ENCODE peak calls at places on chromosomes 13 and 19, in eight cellular contexts. One of them, this sample, is unnamed.

GRCh38 chr19:28329429-28329828 is 883.5 kb downstream of the UQCRFS1 start:
- DNase-seq in SJCRH30: no peak
- DNase-seq in suprapubic skin: no peak
- DNase-seq in neuronal stem cell: no peak
- DNase-seq in upper lobe of right lung: no peak
- DNase-seq in right atrium auricular region: no peak
- DNase-seq in GM23248: no peak
- DNase-seq in CD8-positive, alpha-beta T cell: no peak
- DNase-seq in this sample: no peak

GRCh38 chr19:48959341-48960239 is 4.9 kb downstream of the BAX start:
- DNase-seq in neuronal stem cell: no peak
- DNase-seq in suprapubic skin: no peak
- DNase-seq in GM23248: no peak
- DNase-seq in right atrium auricular region: no peak
- DNase-seq in CD8-positive, alpha-beta T cell: no peak
- DNase-seq in upper lobe of right lung: no peak
- DNase-seq in SJCRH30: no peak
- DNase-seq in this sample: no peak

GRCh38 chr13:95256086-95256485 is 45.2 kb downstream of the ABCC4 start:
- DNase-seq in neuronal stem cell: no peak
- DNase-seq in SJCRH30: peak; percentile 57
- DNase-seq in suprapubic skin: no peak
- DNase-seq in CD8-positive, alpha-beta T cell: no peak
- DNase-seq in right atrium auricular region: no peak
- DNase-seq in upper lobe of right lung: no peak
- DNase-seq in GM23248: peak; percentile 92
- DNase-seq in this sample: no peak

GRCh38 chr13:21427741-21428140 is 31.4 kb downstream of the ZDHHC20 start:
- DNase-seq in GM23248: no peak
- DNase-seq in SJCRH30: no peak
- DNase-seq in suprapubic skin: no peak
- DNase-seq in CD8-positive, alpha-beta T cell: no peak
- DNase-seq in upper lobe of right lung: no peak
- DNase-seq in right atrium auricular region: no peak
- DNase-seq in neuronal stem cell: no peak
- DNase-seq in this sample: no peak

GRCh38 chr19:2428027-2428690 is 773 bp upstream of the TIMM13 start:
- DNase-seq in suprapubic skin: no peak
- DNase-seq in upper lobe of right lung: peak; percentile 67
- DNase-seq in SJCRH30: peak; percentile 23
- DNase-seq in right atrium auricular region: no peak
- DNase-seq in CD8-positive, alpha-beta T cell: no peak
- DNase-seq in GM23248: peak; percentile 72
- DNase-seq in neuronal stem cell: no peak
- DNase-seq in this sample: peak; percentile 53

GRCh38 chr13:46288570-46289259 is 77.0 kb downstream of the LRRC63 start:
- DNase-seq in CD8-positive, alpha-beta T cell: no peak
- DNase-seq in right atrium auricular region: no peak
- DNase-seq in suprapubic skin: no peak
- DNase-seq in neuronal stem cell: peak; percentile 24
- DNase-seq in SJCRH30: peak; percentile 56
- DNase-seq in upper lobe of right lung: no peak
- DNase-seq in GM23248: peak; percentile 62
- DNase-seq in this sample: no peak

GRCh38 chr13:70729369-70729768 is 621.1 kb upstream of the KLHL1 start:
- DNase-seq in right atrium auricular region: no peak
- DNase-seq in SJCRH30: no peak
- DNase-seq in neuronal stem cell: no peak
- DNase-seq in CD8-positive, alpha-beta T cell: no peak
- DNase-seq in upper lobe of right lung: no peak
- DNase-seq in suprapubic skin: no peak
- DNase-seq in GM23248: no peak
- DNase-seq in this sample: no peak

GRCh38 chr13:51181752-51182383 is 40.3 kb upstream of the FAM124A start:
- DNase-seq in GM23248: no peak
- DNase-seq in CD8-positive, alpha-beta T cell: no peak
- DNase-seq in SJCRH30: no peak
- DNase-seq in upper lobe of right lung: no peak
- DNase-seq in right atrium auricular region: no peak
- DNase-seq in neuronal stem cell: no peak
- DNase-seq in suprapubic skin: no peak
- DNase-seq in this sample: no peak

GRCh38 chr13:113121928-113122420 is 625 bp upstream of the F10 start:
- DNase-seq in GM23248: no peak
- DNase-seq in right atrium auricular region: no peak
- DNase-seq in upper lobe of right lung: no peak
- DNase-seq in CD8-positive, alpha-beta T cell: no peak
- DNase-seq in suprapubic skin: no peak
- DNase-seq in neuronal stem cell: no peak
- DNase-seq in SJCRH30: no peak
- DNase-seq in this sample: peak; percentile 9

DNA sequence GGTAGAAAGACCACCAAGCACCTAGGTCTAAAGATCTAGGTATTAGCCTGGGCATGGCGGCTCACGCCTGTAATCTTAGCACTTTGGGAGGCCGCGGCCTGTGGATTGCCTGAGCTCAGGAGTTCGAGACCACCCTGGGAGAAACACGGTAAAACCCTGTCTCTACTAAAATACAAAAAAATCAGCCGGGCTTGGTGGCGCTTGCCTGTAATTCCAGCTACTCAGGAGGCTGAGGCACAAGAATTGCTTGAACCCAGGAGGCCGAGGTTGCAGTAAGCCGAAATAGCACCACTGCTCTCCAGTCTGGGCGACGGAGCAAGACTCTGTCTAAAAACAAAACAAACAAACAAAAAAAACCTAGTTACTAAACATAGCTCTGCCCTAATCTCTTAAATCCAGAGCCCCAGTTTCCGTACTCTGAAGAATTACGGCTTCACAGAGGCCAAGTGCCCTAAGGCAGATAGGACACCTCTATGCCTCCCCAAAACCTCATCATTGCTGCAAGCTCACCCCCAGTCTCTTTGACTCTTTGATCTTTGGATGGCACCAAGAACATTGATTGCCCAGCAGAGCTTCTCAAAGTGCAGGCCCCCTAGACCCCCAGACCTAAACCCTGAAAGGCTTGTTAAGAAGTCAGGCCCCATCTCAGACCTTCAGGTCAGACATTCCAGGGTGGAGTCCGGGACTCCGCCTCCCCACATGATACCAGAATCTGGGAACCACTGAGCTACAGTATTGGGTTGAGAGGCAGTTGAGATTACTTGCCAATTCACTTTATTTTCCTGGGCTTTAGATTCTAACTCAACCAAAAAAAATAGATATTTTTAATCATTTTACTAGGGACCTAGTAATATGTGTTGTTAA is 2.8 kb downstream of the COL4A2 start:
- DNase-seq in right atrium auricular region: peak; percentile 47
- DNase-seq in GM23248: no peak
- DNase-seq in suprapubic skin: no peak
- DNase-seq in SJCRH30: no peak
- DNase-seq in CD8-positive, alpha-beta T cell: no peak
- DNase-seq in upper lobe of right lung: no peak
- DNase-seq in neuronal stem cell: no peak
- DNase-seq in this sample: peak; percentile 3
- H3K4me3 ChIP-seq in right atrium auricular region: peak overlapping the region; percentile 96
- H3K4me3 ChIP-seq in GM23248: no peak overlapping the region
- H3K4me3 ChIP-seq in suprapubic skin: peak overlapping the region; percentile 72
- H3K4me3 ChIP-seq in SJCRH30: no peak overlapping the region
- H3K4me3 ChIP-seq in CD8-positive, alpha-beta T cell: no peak overlapping the region
- H3K4me3 ChIP-seq in upper lobe of right lung: peak overlapping the region; percentile 71
- H3K4me3 ChIP-seq in neuronal stem cell: no peak overlapping the region
- H3K4me3 ChIP-seq in this sample: no peak overlapping the region

GRCh38 chr13:25180795-25181537 is 8.9 kb upstream of the AMER2 start:
- DNase-seq in SJCRH30: peak; percentile 56
- DNase-seq in CD8-positive, alpha-beta T cell: no peak
- DNase-seq in neuronal stem cell: no peak
- DNase-seq in GM23248: no peak
- DNase-seq in suprapubic skin: no peak
- DNase-seq in right atrium auricular region: no peak
- DNase-seq in upper lobe of right lung: no peak
- DNase-seq in this sample: peak; percentile 97
- H3K27ac ChIP-seq in SJCRH30: no peak overlapping the region
- H3K27ac ChIP-seq in CD8-positive, alpha-beta T cell: no peak overlapping the region
- H3K27ac ChIP-seq in neuronal stem cell: no peak overlapping the region
- H3K27ac ChIP-seq in GM23248: no peak overlapping the region
- H3K27ac ChIP-seq in suprapubic skin: no peak overlapping the region
- H3K27ac ChIP-seq in right atrium auricular region: no peak overlapping the region
- H3K27ac ChIP-seq in upper lobe of right lung: no peak overlapping the region
- H3K27ac ChIP-seq in this sample: peak overlapping the region; percentile 95

GRCh38 chr13:23901365-23901764 is 4.1 kb upstream of the C1QTNF9B start:
- DNase-seq in GM23248: peak; percentile 53
- DNase-seq in suprapubic skin: no peak
- DNase-seq in neuronal stem cell: no peak
- DNase-seq in CD8-positive, alpha-beta T cell: no peak
- DNase-seq in upper lobe of right lung: no peak
- DNase-seq in right atrium auricular region: no peak
- DNase-seq in SJCRH30: no peak
- DNase-seq in this sample: no peak
- H3K27me3 ChIP-seq in GM23248: no peaks in the 10 kb centered on the region
- H3K27me3 ChIP-seq in suprapubic skin: peaks cover 25% of the 10 kb centered on the region
- H3K27me3 ChIP-seq in neuronal stem cell: no peaks in the 10 kb centered on the region
- H3K27me3 ChIP-seq in CD8-positive, alpha-beta T cell: peaks cover 8% of the 10 kb centered on the region
- H3K27me3 ChIP-seq in upper lobe of right lung: peaks cover 26% of the 10 kb centered on the region
- H3K27me3 ChIP-seq in right atrium auricular region: peaks cover 2% of the 10 kb centered on the region
- H3K27me3 ChIP-seq in SJCRH30: no peaks in the 10 kb centered on the region
- H3K27me3 ChIP-seq in this sample: no peaks in the 10 kb centered on the region

GRCh38 chr13:44317752-44318550 is 55.7 kb upstream of the SERP2 start:
- DNase-seq in SJCRH30: peak; percentile 74
- DNase-seq in GM23248: peak; percentile 69
- DNase-seq in neuronal stem cell: no peak
- DNase-seq in right atrium auricular region: no peak
- DNase-seq in suprapubic skin: no peak
- DNase-seq in CD8-positive, alpha-beta T cell: no peak
- DNase-seq in upper lobe of right lung: no peak
- DNase-seq in this sample: no peak
- H3K4me3 ChIP-seq in SJCRH30: no peak overlapping the region
- H3K4me3 ChIP-seq in GM23248: peak overlapping the region; percentile 56
- H3K4me3 ChIP-seq in neuronal stem cell: no peak overlapping the region
- H3K4me3 ChIP-seq in right atrium auricular region: no peak overlapping the region
- H3K4me3 ChIP-seq in suprapubic skin: no peak overlapping the region
- H3K4me3 ChIP-seq in CD8-positive, alpha-beta T cell: no peak overlapping the region
- H3K4me3 ChIP-seq in upper lobe of right lung: no peak overlapping the region
- H3K4me3 ChIP-seq in this sample: no peak overlapping the region

GRCh38 chr19:6023085-6023682 is 45.2 kb upstream of the RANBP3 start:
- DNase-seq in CD8-positive, alpha-beta T cell: no peak
- DNase-seq in upper lobe of right lung: no peak
- DNase-seq in neuronal stem cell: no peak
- DNase-seq in SJCRH30: no peak
- DNase-seq in suprapubic skin: no peak
- DNase-seq in GM23248: peak; percentile 85
- DNase-seq in right atrium auricular region: no peak
- DNase-seq in this sample: no peak
- H3K27ac ChIP-seq in CD8-positive, alpha-beta T cell: no peak overlapping the region
- H3K27ac ChIP-seq in upper lobe of right lung: peak overlapping the region; percentile 58
- H3K27ac ChIP-seq in neuronal stem cell: no peak overlapping the region
- H3K27ac ChIP-seq in SJCRH30: no peak overlapping the region
- H3K27ac ChIP-seq in suprapubic skin: no peak overlapping the region
- H3K27ac ChIP-seq in GM23248: peak overlapping the region; percentile 69
- H3K27ac ChIP-seq in right atrium auricular region: no peak overlapping the region
- H3K27ac ChIP-seq in this sample: no peak overlapping the region

GRCh38 chr19:18796239-18796638 is 5.1 kb upstream of the COMP start:
- DNase-seq in SJCRH30: no peak
- DNase-seq in neuronal stem cell: no peak
- DNase-seq in right atrium auricular region: no peak
- DNase-seq in suprapubic skin: no peak
- DNase-seq in GM23248: peak; percentile 57
- DNase-seq in CD8-positive, alpha-beta T cell: no peak
- DNase-seq in upper lobe of right lung: no peak
- DNase-seq in this sample: no peak

GRCh38 chr19:18800636-18801035 is 9.5 kb upstream of the COMP start:
- DNase-seq in SJCRH30: no peak
- DNase-seq in right atrium auricular region: no peak
- DNase-seq in neuronal stem cell: no peak
- DNase-seq in CD8-positive, alpha-beta T cell: no peak
- DNase-seq in upper lobe of right lung: no peak
- DNase-seq in suprapubic skin: no peak
- DNase-seq in GM23248: no peak
- DNase-seq in this sample: no peak

GRCh38 chr19:18800079-18800478 is 9.0 kb upstream of the COMP start:
- DNase-seq in right atrium auricular region: no peak
- DNase-seq in CD8-positive, alpha-beta T cell: no peak
- DNase-seq in GM23248: no peak
- DNase-seq in suprapubic skin: no peak
- DNase-seq in neuronal stem cell: no peak
- DNase-seq in upper lobe of right lung: no peak
- DNase-seq in SJCRH30: no peak
- DNase-seq in this sample: no peak

GRCh38 chr19:18799389-18799970 is 8.4 kb upstream of the COMP start:
- DNase-seq in upper lobe of right lung: no peak
- DNase-seq in GM23248: no peak
- DNase-seq in CD8-positive, alpha-beta T cell: no peak
- DNase-seq in suprapubic skin: no peak
- DNase-seq in SJCRH30: no peak
- DNase-seq in neuronal stem cell: no peak
- DNase-seq in right atrium auricular region: no peak
- DNase-seq in this sample: no peak

GRCh38 chr19:18798384-18799352 is 7.6 kb upstream of the COMP start:
- DNase-seq in right atrium auricular region: no peak
- DNase-seq in SJCRH30: no peak
- DNase-seq in suprapubic skin: no peak
- DNase-seq in neuronal stem cell: no peak
- DNase-seq in upper lobe of right lung: no peak
- DNase-seq in GM23248: no peak
- DNase-seq in CD8-positive, alpha-beta T cell: no peak
- DNase-seq in this sample: no peak
- H3K27me3 ChIP-seq in right atrium auricular region: no peaks in the 10 kb centered on the region
- H3K27me3 ChIP-seq in SJCRH30: peaks cover 13% of the 10 kb centered on the region
- H3K27me3 ChIP-seq in suprapubic skin: peaks cover 44% of the 10 kb centered on the region
- H3K27me3 ChIP-seq in neuronal stem cell: peaks cover 27% of the 10 kb centered on the region
- H3K27me3 ChIP-seq in upper lobe of right lung: peaks cover 41% of the 10 kb centered on the region
- H3K27me3 ChIP-seq in GM23248: no peaks in the 10 kb centered on the region
- H3K27me3 ChIP-seq in CD8-positive, alpha-beta T cell: no peaks in the 10 kb centered on the region
- H3K27me3 ChIP-seq in this sample: peaks cover 6% of the 10 kb centered on the region

DNA sequence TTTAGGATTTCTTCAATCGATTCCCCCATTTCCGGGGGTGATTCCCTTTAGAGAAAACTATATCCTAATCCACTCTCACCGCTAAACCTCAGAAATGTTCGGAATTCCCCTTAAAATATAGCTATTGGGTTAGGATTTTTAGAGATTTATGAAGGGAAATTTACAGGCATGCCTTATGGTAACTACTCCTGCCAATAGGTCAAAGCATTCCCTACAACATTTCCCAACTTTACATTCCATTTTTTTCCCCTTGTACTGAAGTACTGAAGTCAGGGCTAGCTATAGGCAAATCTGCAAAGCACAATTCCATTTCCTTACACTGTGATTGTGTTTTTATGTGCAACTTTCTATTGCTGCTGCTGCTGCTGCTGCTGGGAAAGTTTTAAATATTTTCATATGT is 2.1 kb downstream of the EDNRB start:
- DNase-seq in neuronal stem cell: no peak
- DNase-seq in CD8-positive, alpha-beta T cell: no peak
- DNase-seq in upper lobe of right lung: no peak
- DNase-seq in suprapubic skin: no peak
- DNase-seq in SJCRH30: no peak
- DNase-seq in right atrium auricular region: no peak
- DNase-seq in GM23248: no peak
- DNase-seq in this sample: no peak
- H3K4me3 ChIP-seq in neuronal stem cell: no peak overlapping the region
- H3K4me3 ChIP-seq in CD8-positive, alpha-beta T cell: no peak overlapping the region
- H3K4me3 ChIP-seq in upper lobe of right lung: peak overlapping the region; percentile 68
- H3K4me3 ChIP-seq in suprapubic skin: peak overlapping the region; percentile 60
- H3K4me3 ChIP-seq in SJCRH30: no peak overlapping the region
- H3K4me3 ChIP-seq in right atrium auricular region: peak overlapping the region; percentile 59
- H3K4me3 ChIP-seq in GM23248: no peak overlapping the region
- H3K4me3 ChIP-seq in this sample: no peak overlapping the region